ENCODE peak calls at places on chromosomes 2 and 18, in five cellular contexts. I is AML-193; X is M059J; W is A549; N is activated naive CD4-positive, alpha-beta T cell treated with anti-CD3 and anti-CD28 coated beads for 36 hours. G is an unnamed sample.

GRCh38 chr2:217436386-217436785 is 566.4 kb downstream of the TNS1 start:
- DNase-seq in I (no peak), X (no peak), W (no peak), N (no peak), G (no peak)

GRCh38 chr2:48347712-48348111 is 182.2 kb upstream of the STON1 start:
- DNase-seq in I (peak; percentile 22), X (peak; percentile 56), W (peak; percentile 57), N (no peak), G (no peak)

GRCh38 chr2:232893834-232894233 is 23.8 kb downstream of the SNORC start:
- DNase-seq in I (no peak), X (no peak), W (no peak), N (no peak), G (no peak)

GRCh38 chr2:205366336-205367060 is 315.8 kb upstream of the NRP2 start:
- DNase-seq in I (no peak), X (peak; percentile 18), W (no peak), N (no peak), G (no peak)

GRCh38 chr2:49207204-49207603 is 52.9 kb upstream of the FSHR start:
- DNase-seq in I (no peak), X (no peak), W (no peak), N (no peak), G (no peak)

GRCh38 chr2:121386102-121386501 is 101.1 kb upstream of the TFCP2L1 start:
- DNase-seq in I (no peak), X (peak; percentile 7), W (no peak), N (no peak), G (peak; percentile 19)

GRCh38 chr2:72144746-72145657 is 2.7 kb downstream of the CYP26B1 start:
- DNase-seq in I (no peak), X (peak; percentile 60), W (peak; percentile 88), N (no peak), G (peak; percentile 89)

GRCh38 chr2:73333564-73333963 is 40.2 kb upstream of the EGR4 start:
- DNase-seq in I (no peak), X (no peak), W (no peak), N (no peak), G (no peak)

GRCh38 chr2:215751200-215751910 is 262.0 kb downstream of the MREG start:
- DNase-seq in I (no peak), X (peak; percentile 93), W (peak; percentile 61), N (no peak), G (no peak)

GRCh38 chr2:179826297-179826696 is 35.1 kb downstream of the ZNF385B start:
- DNase-seq in I (no peak), X (no peak), W (no peak), N (no peak), G (no peak)

GRCh38 chr2:232489516-232490220 is 2.0 kb upstream of the ECEL1 start:
- DNase-seq in I (no peak), X (no peak), W (no peak), N (no peak), G (no peak)

GRCh38 chr2:215410932-215411285 is 25.0 kb downstream of the FN1 start:
- DNase-seq in I (no peak), X (peak; percentile 95), W (peak; percentile 71), N (no peak), G (no peak)

GRCh38 chr18:9025104-9025838 is 77.2 kb upstream of the NDUFV2 start:
- DNase-seq in I (no peak), X (peak; percentile 80), W (peak; percentile 13), N (no peak), G (no peak)

GRCh38 chr18:48206887-48207286 is 202.3 kb downstream of the ZBTB7C start:
- DNase-seq in I (no peak), X (no peak), W (no peak), N (no peak), G (no peak)

G was measured in HAP-1.